ENCODE peak calls at places on chromosomes 1 and 21, in five cellular contexts. P is cardiac muscle cell, U is upper lobe of right lung, I is uterus, V is lower lobe of right lung. X is an unnamed sample.
A peak's percentile ranks its signal among the peaks of the same experiment; 100 is the strongest.

GRCh38 chr1:172269644-172270043 is 150.8 kb upstream of the C1orf105 start:
- DNase-seq in P (peak; percentile 32), U (no peak), I (no peak), V (no peak), X (no peak)

GRCh38 chr1:201752333-201752732 is 76.6 kb upstream of the IPO9 start:
- DNase-seq in P (no peak), U (no peak), I (no peak), V (no peak), X (no peak)

GRCh38 chr1:164678289-164678688 is 119.3 kb downstream of the PBX1 start:
- DNase-seq in P (no peak), U (no peak), I (no peak), V (no peak), X (no peak)

GRCh38 chr1:63728611-63729226 is 45.1 kb upstream of the ROR1 start:
- DNase-seq in P (no peak), U (no peak), I (no peak), V (no peak), X (peak; percentile 80)

GRCh38 chr1:10353693-10354092 is 45.2 kb upstream of the PGD start:
- DNase-seq in P (no peak), U (no peak), I (no peak), V (no peak), X (no peak)

GRCh38 chr1:92017656-92018055 is 12.1 kb upstream of the EPHX4 start:
- DNase-seq in P (no peak), U (no peak), I (no peak), V (no peak), X (no peak)

GRCh38 chr1:232239557-232240468 is 390.1 kb downstream of the SIPA1L2 start:
- DNase-seq in P (no peak), U (no peak), I (no peak), V (no peak), X (no peak)

GRCh38 chr1:114094303-114094663 is 59.4 kb downstream of the SYT6 start:
- DNase-seq in P (no peak), U (no peak), I (no peak), V (no peak), X (no peak)

GRCh38 chr21:27647401-27647800 is 680.5 kb upstream of the ADAMTS5 start:
- DNase-seq in P (no peak), U (no peak), I (no peak), V (no peak), X (no peak)

GRCh38 chr1:231040019-231040799 is at the start of gene FAM89A:
- DNase-seq in P (peak; percentile 71), U (peak; percentile 85), I (peak; percentile 59), V (peak; percentile 74), X (peak; percentile 79)

GRCh38 chr1:200454425-200454824 is 44.6 kb upstream of the ZNF281 start:
- DNase-seq in P (no peak), U (no peak), I (no peak), V (no peak), X (no peak)

GRCh38 chr1:38818706-38819439 is 40.7 kb downstream of the RRAGC start:
- DNase-seq in P (no peak), U (no peak), I (no peak), V (no peak), X (no peak)

GRCh38 chr21:26117324-26117971 is 53.1 kb downstream of the APP start:
- DNase-seq in P (no peak), U (no peak), I (no peak), V (no peak), X (no peak)

GRCh38 chr21:26115899-26116298 is 54.7 kb downstream of the APP start:
- DNase-seq in P (no peak), U (no peak), I (no peak), V (no peak), X (peak; percentile 81)

GRCh38 chr21:26115346-26115745 is 55.2 kb downstream of the APP start:
- DNase-seq in P (no peak), U (no peak), I (no peak), V (no peak), X (peak; percentile 59)

GRCh38 chr21:26117972-26118367 is 52.6 kb downstream of the APP start:
- DNase-seq in P (no peak), U (no peak), I (no peak), V (no peak), X (no peak)

GRCh38 chr21:26116456-26117011 is 54.0 kb downstream of the APP start:
- DNase-seq in P (no peak), U (no peak), I (no peak), V (no peak), X (peak; percentile 87)
- H3K27ac ChIP-seq in P (no peak overlapping the region), U (peak overlapping the region; percentile 5), I (peak overlapping the region; percentile 56), V (no peak overlapping the region), X (peak overlapping the region; percentile 77)

GRCh38 chr21:38439957-38440356 is 58.3 kb downstream of the ERG start:
- DNase-seq in P (no peak), U (peak; percentile 62), I (no peak), V (no peak), X (no peak)
- H3K36me3 ChIP-seq in P (no peaks in the 10 kb centered on the region), U (no peaks in the 10 kb centered on the region), I (no peaks in the 10 kb centered on the region), V (no peaks in the 10 kb centered on the region), X (no peaks in the 10 kb centered on the region)

GRCh38 chr1:32007591-32007940 is 6.1 kb upstream of the KHDRBS1 start:
- DNase-seq in P (no peak), U (no peak), I (no peak), V (no peak), X (no peak)
- H3K27ac ChIP-seq in P (no peak overlapping the region), U (no peak overlapping the region), I (no peak overlapping the region), V (no peak overlapping the region), X (no peak overlapping the region)

GRCh38 chr1:31261916-31262315 is 22.2 kb upstream of the NKAIN1 start:
- DNase-seq in P (no peak), U (no peak), I (no peak), V (no peak), X (no peak)

GRCh38 chr1:31259746-31260145 is 20.1 kb upstream of the NKAIN1 start:
- DNase-seq in P (no peak), U (no peak), I (no peak), V (no peak), X (no peak)

GRCh38 chr1:31263408-31263807 is 23.7 kb upstream of the NKAIN1 start:
- DNase-seq in P (no peak), U (no peak), I (no peak), V (no peak), X (no peak)

GRCh38 chr1:31266547-31266946 is 26.9 kb upstream of the NKAIN1 start:
- DNase-seq in P (no peak), U (no peak), I (no peak), V (no peak), X (no peak)

GRCh38 chr1:31264790-31265386 is 25.2 kb upstream of the NKAIN1 start:
- DNase-seq in P (no peak), U (no peak), I (no peak), V (no peak), X (no peak)
- H3K36me3 ChIP-seq in P (peaks cover 47% of the 10 kb centered on the region), U (peaks cover 91% of the 10 kb centered on the region), I (no peaks in the 10 kb centered on the region), V (peaks cover 100% of the 10 kb centered on the region), X (peaks cover 83% of the 10 kb centered on the region)